ENCODE peak calls at places on chromosomes 16 and 17, in eight cellular contexts. M, L, Y, G, F, J, O and P are unnamed samples.

GRCh38 chr16:11353158-11353557 is 7.9 kb downstream of the RMI2 start:
- DNase-seq in F (no peak), J (no peak), O (no peak), L (no peak), M (no peak), G (no peak), Y (no peak), P (no peak)

GRCh38 chr16:49532243-49532870 is 158.8 kb downstream of the C16orf78 start:
- DNase-seq in M (no peak), Y (no peak), F (no peak), O (no peak), J (no peak), L (no peak), G (no peak), P (no peak)

GRCh38 chr17:65902831-65903549 is 288.9 kb downstream of the CEP112 start:
- DNase-seq in F (no peak), Y (no peak), J (no peak), O (no peak), G (no peak), L (no peak), M (no peak), P (no peak)

GRCh38 chr16:19588661-19589060 is 33.2 kb downstream of the VPS35L start:
- DNase-seq in Y (peak), L (no peak), J (no peak), G (no peak), M (no peak), F (no peak), O (no peak), P (no peak)

GRCh38 chr16:68408428-68408827 is 39.9 kb downstream of the SMPD3 start:
- DNase-seq in G (no peak), J (no peak), O (no peak), Y (no peak), M (no peak), F (no peak), L (no peak), P (peak)

GRCh38 chr16:14405611-14406537 is 224.2 kb downstream of the PARN start:
- DNase-seq in G (peak), Y (peak), L (no peak), F (no peak), O (peak), M (no peak), J (no peak), P (no peak)

GRCh38 chr17:43224146-43224705 is 4.2 kb downstream of the CCDC200 start:
- DNase-seq in M (no peak), Y (no peak), J (no peak), G (no peak), L (no peak), O (no peak), F (no peak), P (no peak)

GRCh38 chr17:59725691-59726090 is 18.2 kb downstream of the VMP1 start:
- DNase-seq in Y (peak), G (no peak), M (peak), F (no peak), L (peak), O (no peak), J (no peak), P (no peak)

GRCh38 chr17:38749222-38750043 is 1.3 kb upstream of the PCGF2 start:
- DNase-seq in F (peak), J (peak), L (no peak), G (peak), M (peak), O (no peak), Y (peak), P (peak)

GRCh38 chr17:49071106-49071505 is 61.5 kb upstream of the B4GALNT2 start:
- DNase-seq in G (no peak), Y (peak), O (no peak), J (no peak), L (no peak), F (no peak), M (no peak), P (no peak)

GRCh38 chr16:2333772-2334379 is 6.7 kb downstream of the ABCA3 start:
- DNase-seq in F (peak), Y (peak), L (no peak), O (no peak), G (peak), J (no peak), M (no peak), P (no peak)